ENCODE peak calls at places on chromosomes 13 and 19, in four cellular contexts. Z is thoracic aorta, G is BE2C, Y is T-helper 2 cell. E is an unnamed sample.

GRCh38 chr19:28948531-28948930 is 264.4 kb downstream of the UQCRFS1 start:
- DNase-seq in G (no peak), Y (no peak), Z (no peak), E (no peak)

GRCh38 chr19:19540707-19541515 is 2.8 kb downstream of the CILP2 start:
- DNase-seq in Z (no peak), G (peak), Y (peak), E (no peak)

GRCh38 chr19:50829801-50830200 is 3.6 kb downstream of the KLK15 start:
- DNase-seq in Y (no peak), Z (no peak), G (peak), E (no peak)

GRCh38 chr13:23750383-23751121 is 138.6 kb downstream of the MIPEP start:
- DNase-seq in Z (no peak), Y (no peak), G (no peak), E (no peak)

GRCh38 chr19:55088021-55088451 is 12.4 kb downstream of the EPS8L1 start:
- DNase-seq in Z (no peak), G (no peak), Y (no peak), E (no peak)

GRCh38 chr13:90068658-90069057 is 1278.8 kb upstream of the MIR17HG start:
- DNase-seq in Z (no peak), G (no peak), Y (no peak), E (no peak)

GRCh38 chr19:5738423-5738822 is 18.0 kb downstream of the CATSPERD start:
- DNase-seq in Z (no peak), Y (no peak), G (no peak), E (no peak)

GRCh38 chr19:55688422-55689218 is 13.6 kb downstream of the EPN1 start:
- DNase-seq in G (peak), Z (no peak), Y (no peak), E (no peak)

GRCh38 chr13:52393572-52394357 is 12.2 kb downstream of the THSD1 start:
- DNase-seq in Z (no peak), G (no peak), Y (no peak), E (no peak)

GRCh38 chr19:30449191-30449590 is 77.0 kb downstream of the ZNF536 start:
- DNase-seq in Y (no peak), Z (no peak), G (no peak), E (no peak)

GRCh38 chr19:48452255-48452654 is 3.1 kb upstream of the KCNJ14 start:
- DNase-seq in Y (no peak), Z (no peak), G (no peak), E (no peak)

GRCh38 chr13:89061821-89062220 is 1390.7 kb downstream of the SLITRK5 start:
- DNase-seq in G (no peak), Y (no peak), Z (no peak), E (no peak)

E was measured in type B pancreatic cell.